ENCODE peak calls at places on chromosomes 11 and 22, in nine cellular contexts. M, Z, F, L, Q, K, R, G and A are unnamed samples.

GRCh38 chr11:115545811-115546210 is 41.6 kb upstream of the CADM1 start:
- DNase-seq in K (no peak), L (no peak), Z (no peak), G (no peak), Q (no peak), R (no peak), F (no peak), M (no peak), A (no peak)

GRCh38 chr11:121936781-121937447 is 179.1 kb downstream of the BLID start:
- DNase-seq in Z (no peak), R (no peak), Q (no peak), K (no peak), F (no peak), G (no peak), M (no peak), L (peak; percentile 84), A (no peak)

GRCh38 chr22:31173386-31174145 is 13.6 kb downstream of the RNF185 start:
- DNase-seq in Z (no peak), L (peak; percentile 93), K (no peak), G (no peak), Q (peak; percentile 94), R (no peak), M (no peak), F (no peak), A (no peak)

GRCh38 chr11:111665779-111666178 is 63.5 kb downstream of the SIK2 start:
- DNase-seq in G (no peak), L (peak; percentile 51), R (peak; percentile 68), M (peak; percentile 5), K (peak; percentile 17), F (no peak), Z (no peak), Q (peak; percentile 69), A (no peak)

GRCh38 chr11:96299155-96299883 is 43.7 kb downstream of the MAML2 start:
- DNase-seq in Q (no peak), G (no peak), R (no peak), M (no peak), F (no peak), L (no peak), Z (no peak), K (no peak), A (no peak)

GRCh38 chr11:69218946-69219720 is 63.4 kb downstream of the SMIM38 start:
- DNase-seq in F (no peak), R (no peak), Q (no peak), M (no peak), G (no peak), K (peak; percentile 8), Z (no peak), L (no peak), A (no peak)

GRCh38 chr11:61888043-61888442 is 3.3 kb downstream of the FADS3 start:
- DNase-seq in F (no peak), Z (peak; percentile 96), M (no peak), K (peak; percentile 78), L (peak; percentile 93), Q (peak; percentile 90), G (peak; percentile 91), R (no peak), A (no peak)

GRCh38 chr11:125085301-125086081 is 22.4 kb downstream of the SLC37A2 start:
- DNase-seq in Q (no peak), L (no peak), M (no peak), R (no peak), K (no peak), F (peak; percentile 39), Z (no peak), G (peak; percentile 59), A (no peak)

GRCh38 chr11:36455658-36456111 is 54.4 kb downstream of the TRAF6 start:
- DNase-seq in R (peak; percentile 62), Z (peak; percentile 95), L (peak; percentile 100), G (peak; percentile 87), F (no peak), M (no peak), K (peak; percentile 68), Q (peak; percentile 99), A (no peak)

GRCh38 chr11:32316232-32316631 is 119.1 kb downstream of the WT1 start:
- DNase-seq in K (no peak), Z (no peak), R (no peak), L (no peak), F (no peak), M (no peak), G (no peak), Q (no peak), A (no peak)

GRCh38 chr11:66745356-66746235 is 16.6 kb upstream of the SPTBN2 start:
- DNase-seq in M (no peak), F (peak; percentile 50), Q (peak; percentile 7), L (no peak), K (peak; percentile 41), G (no peak), R (peak; percentile 34), Z (no peak), A (peak; percentile 17)

GRCh38 chr11:100876826-100877545 is 189.9 kb downstream of the ARHGAP42 start:
- DNase-seq in L (peak; percentile 98), F (no peak), Q (peak; percentile 95), R (no peak), G (no peak), Z (no peak), K (no peak), M (no peak), A (no peak)

GRCh38 chr11:30016588-30017363 is at the start of gene KCNA4:
- DNase-seq in K (no peak), R (peak; percentile 88), Q (no peak), F (no peak), L (peak; percentile 1), G (no peak), Z (peak; percentile 80), M (no peak), A (no peak)

GRCh38 chr11:128299132-128299726 is 288.1 kb downstream of the ETS1 start:
- DNase-seq in K (no peak), Z (no peak), Q (peak; percentile 93), M (no peak), F (no peak), L (no peak), R (no peak), G (no peak), A (no peak)

GRCh38 chr11:8083871-8084281 is 2.9 kb downstream of the TUB start:
- DNase-seq in K (no peak), M (no peak), L (no peak), G (no peak), R (peak; percentile 40), F (no peak), Q (no peak), Z (no peak), A (no peak)

GRCh38 chr11:87036756-87037449 is 831 bp upstream of the TMEM135 start:
- DNase-seq in Z (no peak), M (no peak), G (no peak), F (no peak), Q (peak; percentile 45), R (no peak), K (peak; percentile 40), L (peak; percentile 5), A (no peak)

GRCh38 chr11:126352934-126353801 is 2.3 kb upstream of the ST3GAL4 start:
- DNase-seq in Z (peak; percentile 4), Q (peak; percentile 69), F (no peak), L (peak; percentile 76), G (no peak), M (no peak), R (no peak), K (no peak), A (no peak)

GRCh38 chr22:30879398-30879797 is 89.2 kb downstream of the MORC2 start:
- DNase-seq in M (no peak), R (no peak), L (no peak), Z (peak; percentile 59), K (no peak), F (no peak), Q (no peak), G (no peak), A (no peak)

DNA sequence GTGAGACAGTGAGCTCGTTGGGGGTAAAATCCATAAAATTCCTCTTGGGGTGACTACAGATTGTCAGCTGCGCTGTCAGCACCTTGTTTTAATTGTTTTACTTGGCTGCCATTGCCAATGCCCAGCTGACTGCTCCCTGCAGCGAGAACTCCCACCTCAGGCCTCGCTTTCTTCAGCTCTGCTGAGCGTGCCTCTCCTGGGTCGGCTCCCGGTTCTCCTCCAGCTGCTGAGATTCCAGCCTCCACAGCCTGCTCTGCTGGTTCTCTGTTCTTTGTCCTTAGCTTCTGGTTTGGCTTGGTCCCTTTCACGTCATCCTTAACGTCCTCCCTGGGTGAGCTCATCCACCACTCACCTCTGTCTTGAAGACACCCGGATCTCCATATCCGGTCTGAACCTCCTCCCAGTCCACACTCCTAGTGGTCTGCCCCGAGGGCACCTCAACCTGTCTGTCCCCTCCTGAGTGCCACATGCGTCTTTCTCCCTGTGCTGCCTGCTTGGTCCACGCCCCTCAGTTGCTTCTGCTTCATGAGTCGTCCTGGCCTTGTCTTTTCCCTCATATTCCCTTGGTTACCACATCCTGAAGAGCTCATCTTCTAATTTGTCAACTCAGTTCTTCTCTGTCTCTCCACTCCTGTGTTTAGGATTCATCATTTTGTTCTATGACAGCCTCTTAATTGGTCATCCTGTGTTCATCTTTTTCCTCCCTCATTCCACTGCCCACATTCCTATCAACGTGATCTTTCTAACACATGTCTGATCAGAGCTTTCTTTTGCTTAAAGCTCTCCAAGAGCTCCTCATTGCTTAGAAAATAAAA is 35.6 kb downstream of the BMAL1 start:
- DNase-seq in R (no peak), M (no peak), G (no peak), Q (no peak), F (no peak), Z (no peak), L (no peak), K (no peak), A (no peak)
- H3K27ac ChIP-seq in R (no peak overlapping the region), M (no peak overlapping the region), G (no peak overlapping the region), Q (no peak overlapping the region), F (no peak overlapping the region), Z (no peak overlapping the region), L (no peak overlapping the region), K (no peak overlapping the region), A (no peak overlapping the region)

GRCh38 chr22:50327711-50328019 is 853 bp upstream of the DENND6B start:
- DNase-seq in L (no peak), M (no peak), Q (no peak), R (no peak), K (no peak), G (no peak), Z (no peak), F (no peak), A (no peak)
- H3K4me3 ChIP-seq in L (peak overlapping the region; percentile 55), M (peak overlapping the region; percentile 70), Q (peak overlapping the region; percentile 71), R (peak overlapping the region; percentile 96), K (peak overlapping the region; percentile 80), G (peak overlapping the region; percentile 74), Z (no peak overlapping the region), F (peak overlapping the region; percentile 53), A (peak overlapping the region; percentile 69)

GRCh38 chr22:39428597-39429071 is 28.2 kb upstream of the MGAT3 start:
- DNase-seq in F (peak; percentile 25), L (peak; percentile 39), G (no peak), Z (peak; percentile 66), Q (no peak), K (no peak), M (peak; percentile 90), R (peak; percentile 85), A (no peak)
- H3K27ac ChIP-seq in F (no peak overlapping the region), L (no peak overlapping the region), G (no peak overlapping the region), Z (no peak overlapping the region), Q (peak overlapping the region; percentile 85), K (no peak overlapping the region), M (no peak overlapping the region), R (no peak overlapping the region), A (no peak overlapping the region)

DNA sequence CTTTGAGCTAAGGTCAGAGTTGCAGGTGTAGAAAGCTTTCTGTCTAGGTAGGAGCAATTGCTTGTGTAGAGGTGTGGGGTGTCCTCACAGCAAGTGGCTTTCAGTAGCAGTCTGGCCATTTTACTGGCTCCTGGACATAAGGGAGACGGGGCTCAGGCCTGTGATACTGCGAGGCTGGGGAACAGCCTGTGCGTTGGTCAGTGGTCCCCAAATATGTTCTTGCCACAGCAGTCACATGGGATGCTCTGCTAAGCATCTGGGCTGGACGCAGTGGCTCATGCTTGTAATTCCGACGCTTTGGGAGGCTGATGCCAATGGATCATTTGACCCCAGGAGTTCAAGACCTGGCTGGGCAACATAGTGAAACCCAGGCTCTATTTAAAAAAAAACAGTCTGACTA is 1.9 kb downstream of the MCM5 start:
- DNase-seq in Q (no peak), F (no peak), Z (no peak), G (no peak), L (no peak), R (no peak), M (no peak), K (no peak), A (no peak)
- H3K4me3 ChIP-seq in Q (no peak overlapping the region), F (no peak overlapping the region), Z (no peak overlapping the region), G (no peak overlapping the region), L (no peak overlapping the region), R (peak overlapping the region; percentile 66), M (no peak overlapping the region), K (no peak overlapping the region), A (no peak overlapping the region)